ENCODE peak calls at places on chromosomes 7 and 10, in seven cellular contexts. T is heart left ventricle, H is HCT116, J is stomach, W is A549, O is esophagus muscularis mucosa, N is IMR-90. X is an unnamed sample.

GRCh38 chr10:113620486-113620885 is 43.4 kb downstream of the NRAP start:
- DNase-seq in T (no peak), H (no peak), J (no peak), W (no peak), O (no peak), N (no peak), X (no peak)

GRCh38 chr10:43075612-43076003 is 1.3 kb upstream of the RET start:
- DNase-seq in T (peak; percentile 45), H (peak; percentile 19), J (no peak), W (peak; percentile 48), O (no peak), N (no peak), X (no peak)

GRCh38 chr10:110568055-110568735 is 700 bp downstream of the SMC3 start:
- DNase-seq in T (no peak), H (no peak), J (peak; percentile 46), W (peak; percentile 38), O (no peak), N (no peak), X (peak; percentile 88)

GRCh38 chr7:18996583-18996982 is 120.9 kb downstream of the TWIST1 start:
- DNase-seq in T (no peak), H (no peak), J (no peak), W (no peak), O (no peak), N (no peak), X (no peak)

GRCh38 chr10:129770286-129770685 is 193.8 kb downstream of the EBF3 start:
- DNase-seq in T (no peak), H (no peak), J (peak; percentile 17), W (no peak), O (peak; percentile 74), N (no peak), X (peak; percentile 69)

GRCh38 chr7:150451097-150451793 is 815 bp downstream of the GIMAP8 start:
- DNase-seq in T (peak; percentile 84), H (no peak), J (no peak), W (no peak), O (peak; percentile 93), N (no peak), X (peak; percentile 58)

GRCh38 chr7:86939197-86939814 is 120.1 kb downstream of the ELAPOR2 start:
- DNase-seq in T (no peak), H (peak; percentile 68), J (no peak), W (peak; percentile 72), O (no peak), N (peak; percentile 60), X (peak; percentile 58)

GRCh38 chr10:132689721-132690360 is 96.1 kb downstream of the NKX6-2 start:
- DNase-seq in T (no peak), H (no peak), J (no peak), W (no peak), O (no peak), N (no peak), X (no peak)

GRCh38 chr7:5695037-5695708 is 86.3 kb downstream of the RNF216 start:
- DNase-seq in T (peak; percentile 76), H (no peak), J (no peak), W (no peak), O (no peak), N (peak; percentile 89), X (no peak)

GRCh38 chr10:69816536-69816935 is 14.8 kb downstream of the COL13A1 start:
- DNase-seq in T (no peak), H (no peak), J (no peak), W (no peak), O (no peak), N (no peak), X (no peak)

GRCh38 chr7:71236488-71237179 is 104.7 kb downstream of the GALNT17 start:
- DNase-seq in T (no peak), H (no peak), J (no peak), W (no peak), O (no peak), N (no peak), X (no peak)

GRCh38 chr10:69710008-69710905 is 80.2 kb downstream of the FAM241B start:
- DNase-seq in T (no peak), H (no peak), J (no peak), W (no peak), O (no peak), N (no peak), X (no peak)

GRCh38 chr10:49615213-49615612 is 1.4 kb downstream of the CHAT start:
- DNase-seq in T (no peak), H (no peak), J (no peak), W (no peak), O (no peak), N (no peak), X (no peak)

GRCh38 chr7:111098011-111098925 is 7.3 kb downstream of the LRRN3 start:
- DNase-seq in T (no peak), H (peak; percentile 18), J (no peak), W (peak; percentile 64), O (no peak), N (peak; percentile 58), X (no peak)

GRCh38 chr7:2173184-2173827 is 59.4 kb downstream of the MAD1L1 start:
- DNase-seq in T (no peak), H (no peak), J (no peak), W (no peak), O (no peak), N (no peak), X (no peak)

DNA sequence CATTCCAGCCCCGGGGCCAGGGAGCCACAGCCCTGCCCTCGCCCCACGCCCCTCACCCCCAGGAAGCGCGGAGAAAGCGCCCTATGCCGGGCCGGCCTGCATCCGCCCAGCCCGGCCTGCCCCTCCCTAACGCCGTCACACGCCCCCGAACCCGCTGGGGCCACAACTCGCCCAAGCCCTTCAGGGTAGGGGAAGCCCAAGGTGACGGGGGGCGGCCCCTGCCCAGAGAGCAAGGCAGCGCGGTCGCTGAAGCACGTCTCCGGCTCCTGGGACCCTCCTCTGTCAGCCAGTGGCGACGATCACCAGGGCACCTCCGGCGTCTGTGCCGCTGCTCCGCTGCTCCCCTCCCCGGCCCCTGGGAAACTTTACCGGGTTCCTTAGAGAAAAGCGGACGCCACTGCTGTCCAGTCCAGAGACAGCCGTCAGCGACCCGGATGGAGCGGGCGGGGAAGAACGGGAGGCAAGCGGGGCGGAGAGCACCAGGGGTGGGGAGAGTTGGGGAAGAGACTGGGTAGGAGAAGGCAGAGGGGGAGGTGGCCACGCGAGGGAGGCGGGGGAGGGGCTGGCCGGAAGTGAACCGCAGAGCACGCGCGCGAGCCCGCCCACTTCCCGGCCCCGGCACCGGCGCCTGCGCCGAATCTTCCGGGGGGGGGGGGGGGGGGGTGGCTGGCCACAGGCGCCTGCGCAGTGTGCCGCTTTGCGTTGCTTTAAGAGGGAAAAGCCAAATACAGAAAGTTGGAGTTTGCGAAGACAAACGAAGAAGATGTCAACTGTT is at the start of gene HERC4:
- DNase-seq in T (peak; percentile 97), H (peak; percentile 79), J (peak; percentile 94), W (peak; percentile 94), O (peak; percentile 98), N (peak; percentile 92), X (peak; percentile 93)
- TF ChIP-seq POLR2A in T (no peak), H (no peak), J (peak; percentile 35), W (peak; percentile 57), O (peak; percentile 76), N (peak; percentile 92), X (no peak)

DNA sequence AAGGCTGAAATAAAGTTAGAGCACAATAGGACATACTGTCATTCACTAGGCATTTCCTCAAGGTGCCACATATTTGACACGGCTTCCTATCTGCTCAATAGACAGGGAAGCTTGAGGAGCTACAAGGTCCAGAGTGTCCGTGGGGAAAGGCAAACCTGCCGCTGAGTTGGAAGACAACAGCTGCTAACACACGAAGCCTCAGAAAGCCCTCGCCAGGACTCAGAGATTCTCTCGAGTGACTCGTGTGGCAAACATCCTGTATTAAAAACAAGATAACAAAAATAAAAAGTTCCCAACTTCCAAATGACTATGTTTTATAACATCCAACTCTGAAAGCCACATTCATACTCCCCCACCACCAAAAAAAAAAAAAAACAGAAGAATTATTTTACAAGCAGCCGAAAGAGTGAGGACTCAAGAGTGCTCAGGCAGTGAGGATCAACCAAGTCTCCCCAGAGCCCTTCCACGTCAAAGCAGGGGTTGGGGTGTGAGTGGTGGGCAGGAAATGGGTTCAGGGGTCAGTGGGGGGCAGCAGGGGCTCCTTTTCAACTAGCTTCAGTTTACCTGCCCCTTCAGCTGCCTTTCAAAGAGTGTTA is 67.6 kb downstream of the STK17A start:
- DNase-seq in T (no peak), H (no peak), J (no peak), W (no peak), O (no peak), N (peak; percentile 92), X (no peak)
- H3K4me3 ChIP-seq in T (no peak overlapping the region), H (no peak overlapping the region), J (no peak overlapping the region), W (no peak overlapping the region), O (no peak overlapping the region), N (no peak overlapping the region), X (no peak overlapping the region)

GRCh38 chr7:144074374-144074773 is 4.8 kb downstream of the OR2A25 start:
- DNase-seq in T (no peak), H (no peak), J (no peak), W (no peak), O (no peak), N (no peak), X (no peak)

GRCh38 chr7:144063710-144064109 is 5.9 kb upstream of the OR2A25 start:
- DNase-seq in T (no peak), H (peak; percentile 26), J (no peak), W (no peak), O (no peak), N (no peak), X (no peak)

GRCh38 chr7:144069953-144070352 is 342 bp downstream of the OR2A25 start:
- DNase-seq in T (no peak), H (no peak), J (no peak), W (no peak), O (no peak), N (no peak), X (no peak)

GRCh38 chr7:144069511-144069910 is at the start of gene OR2A25:
- DNase-seq in T (no peak), H (no peak), J (no peak), W (no peak), O (no peak), N (no peak), X (no peak)
- TF ChIP-seq POLR2A in T (no peak), H (no peak), J (no peak), W (no peak), O (no peak), N (no peak), X (no peak)

GRCh38 chr10:8050561-8051108 is 3.9 kb upstream of the GATA3 start:
- DNase-seq in T (no peak), H (no peak), J (peak; percentile 42), W (peak; percentile 78), O (no peak), N (peak; percentile 18), X (peak; percentile 84)

GRCh38 chr10:8051109-8051781 is 3.2 kb upstream of the GATA3 start:
- DNase-seq in T (no peak), H (no peak), J (no peak), W (no peak), O (no peak), N (no peak), X (no peak)

GRCh38 chr10:8052344-8052969 is 2.0 kb upstream of the GATA3 start:
- DNase-seq in T (no peak), H (no peak), J (no peak), W (no peak), O (no peak), N (no peak), X (no peak)

GRCh38 chr10:8052970-8053445 is 1.5 kb upstream of the GATA3 start:
- DNase-seq in T (no peak), H (no peak), J (no peak), W (no peak), O (no peak), N (no peak), X (no peak)

DNA sequence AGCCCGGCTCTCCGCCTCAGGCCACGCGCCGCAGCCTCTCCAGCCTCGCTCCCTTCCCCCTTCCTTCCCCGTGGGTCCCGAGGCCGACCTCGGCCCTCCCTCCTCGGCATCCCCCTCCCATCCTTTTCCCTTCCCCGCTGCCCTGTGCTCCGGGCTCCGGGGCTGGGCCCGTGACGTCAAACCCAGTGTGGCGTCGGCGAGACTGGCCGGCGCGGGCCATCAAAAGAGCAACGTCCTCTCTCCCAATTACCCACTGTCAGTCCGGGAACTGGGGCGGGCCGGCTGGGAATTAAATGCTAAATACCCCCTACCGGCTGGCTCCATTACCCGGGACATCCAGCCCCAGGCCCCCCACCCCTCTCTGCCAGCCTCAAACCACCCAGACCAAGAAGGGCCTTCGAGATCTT is 2.6 kb upstream of the GATA3 start:
- DNase-seq in T (no peak), H (no peak), J (no peak), W (no peak), O (no peak), N (no peak), X (peak; percentile 81)
- H3K4me3 ChIP-seq in T (no peak overlapping the region), H (no peak overlapping the region), J (no peak overlapping the region), W (no peak overlapping the region), O (no peak overlapping the region), N (no peak overlapping the region), X (no peak overlapping the region)

X was measured in lower leg skin.